ENCODE peak calls at places on chromosome 19, in ten cellular contexts. One of them, this sample, is unnamed. For H3K4me1, the result is how much of the 10 kb centered on the place peaks cover.

GRCh38 chr19:45110811-45111210 is 17.8 kb downstream of the PPP1R37 start:
- DNase-seq in gastrocnemius medialis: no peak
- DNase-seq in colonic mucosa: no peak
- DNase-seq in astrocyte: no peak
- DNase-seq in suprapubic skin: no peak
- DNase-seq in breast epithelium: no peak
- DNase-seq in CD8-positive, alpha-beta memory T cell: no peak
- DNase-seq in aorta: no peak
- DNase-seq in left ventricle myocardium inferior: no peak
- DNase-seq in MM.1S: no peak
- DNase-seq in this sample: no peak

GRCh38 chr19:30718728-30719127 is 346.5 kb downstream of the ZNF536 start:
- DNase-seq in aorta: no peak
- DNase-seq in CD8-positive, alpha-beta memory T cell: no peak
- DNase-seq in breast epithelium: no peak
- DNase-seq in gastrocnemius medialis: no peak
- DNase-seq in colonic mucosa: no peak
- DNase-seq in MM.1S: no peak
- DNase-seq in astrocyte: no peak
- DNase-seq in left ventricle myocardium inferior: no peak
- DNase-seq in suprapubic skin: no peak
- DNase-seq in this sample: no peak

GRCh38 chr19:55616395-55616875 is 7.9 kb downstream of the ZNF784 start:
- DNase-seq in aorta: no peak
- DNase-seq in gastrocnemius medialis: no peak
- DNase-seq in astrocyte: no peak
- DNase-seq in MM.1S: no peak
- DNase-seq in suprapubic skin: no peak
- DNase-seq in left ventricle myocardium inferior: no peak
- DNase-seq in breast epithelium: no peak
- DNase-seq in CD8-positive, alpha-beta memory T cell: no peak
- DNase-seq in colonic mucosa: no peak
- DNase-seq in this sample: no peak

GRCh38 chr19:49361438-49362047 is 673 bp downstream of the TEAD2 start:
- DNase-seq in gastrocnemius medialis: peak
- DNase-seq in MM.1S: no peak
- DNase-seq in CD8-positive, alpha-beta memory T cell: no peak
- DNase-seq in breast epithelium: peak
- DNase-seq in left ventricle myocardium inferior: peak
- DNase-seq in suprapubic skin: peak
- DNase-seq in astrocyte: peak
- DNase-seq in aorta: peak
- DNase-seq in colonic mucosa: peak
- DNase-seq in this sample: no peak

GRCh38 chr19:39200066-39200817 is 3.5 kb downstream of the NCCRP1 start:
- DNase-seq in breast epithelium: no peak
- DNase-seq in MM.1S: no peak
- DNase-seq in astrocyte: no peak
- DNase-seq in suprapubic skin: no peak
- DNase-seq in left ventricle myocardium inferior: no peak
- DNase-seq in aorta: no peak
- DNase-seq in CD8-positive, alpha-beta memory T cell: no peak
- DNase-seq in colonic mucosa: no peak
- DNase-seq in gastrocnemius medialis: no peak
- DNase-seq in this sample: no peak

GRCh38 chr19:45667620-45668341 is at the start of gene GIPR:
- DNase-seq in breast epithelium: no peak
- DNase-seq in left ventricle myocardium inferior: peak
- DNase-seq in gastrocnemius medialis: no peak
- DNase-seq in suprapubic skin: no peak
- DNase-seq in astrocyte: peak
- DNase-seq in CD8-positive, alpha-beta memory T cell: peak
- DNase-seq in aorta: no peak
- DNase-seq in MM.1S: no peak
- DNase-seq in colonic mucosa: peak
- DNase-seq in this sample: no peak

GRCh38 chr19:35266904-35267817 is 1.6 kb upstream of the USF2 start:
- DNase-seq in gastrocnemius medialis: peak
- DNase-seq in breast epithelium: no peak
- DNase-seq in left ventricle myocardium inferior: peak
- DNase-seq in CD8-positive, alpha-beta memory T cell: peak
- DNase-seq in astrocyte: no peak
- DNase-seq in aorta: peak
- DNase-seq in colonic mucosa: peak
- DNase-seq in suprapubic skin: peak
- DNase-seq in MM.1S: peak
- DNase-seq in this sample: peak

GRCh38 chr19:3785938-3786824 is at the start of gene MATK:
- DNase-seq in astrocyte: no peak
- DNase-seq in gastrocnemius medialis: no peak
- DNase-seq in colonic mucosa: no peak
- DNase-seq in left ventricle myocardium inferior: no peak
- DNase-seq in MM.1S: no peak
- DNase-seq in suprapubic skin: no peak
- DNase-seq in breast epithelium: no peak
- DNase-seq in aorta: no peak
- DNase-seq in CD8-positive, alpha-beta memory T cell: peak
- DNase-seq in this sample: no peak

GRCh38 chr19:48990400-48990799 is 2.7 kb downstream of the GYS1 start:
- DNase-seq in suprapubic skin: no peak
- DNase-seq in left ventricle myocardium inferior: no peak
- DNase-seq in breast epithelium: no peak
- DNase-seq in CD8-positive, alpha-beta memory T cell: no peak
- DNase-seq in aorta: no peak
- DNase-seq in MM.1S: no peak
- DNase-seq in colonic mucosa: no peak
- DNase-seq in gastrocnemius medialis: no peak
- DNase-seq in astrocyte: no peak
- DNase-seq in this sample: no peak

GRCh38 chr19:47796785-47797184 is 7.6 kb downstream of the TPRX1 start:
- DNase-seq in left ventricle myocardium inferior: no peak
- DNase-seq in gastrocnemius medialis: no peak
- DNase-seq in MM.1S: no peak
- DNase-seq in breast epithelium: no peak
- DNase-seq in CD8-positive, alpha-beta memory T cell: no peak
- DNase-seq in astrocyte: no peak
- DNase-seq in suprapubic skin: no peak
- DNase-seq in aorta: no peak
- DNase-seq in colonic mucosa: no peak
- DNase-seq in this sample: no peak

GRCh38 chr19:19366691-19367396 is 38.6 kb upstream of the GATAD2A start:
- DNase-seq in astrocyte: peak
- DNase-seq in aorta: peak
- DNase-seq in MM.1S: peak
- DNase-seq in left ventricle myocardium inferior: peak
- DNase-seq in gastrocnemius medialis: peak
- DNase-seq in breast epithelium: peak
- DNase-seq in suprapubic skin: no peak
- DNase-seq in CD8-positive, alpha-beta memory T cell: peak
- DNase-seq in colonic mucosa: peak
- DNase-seq in this sample: no peak

DNA sequence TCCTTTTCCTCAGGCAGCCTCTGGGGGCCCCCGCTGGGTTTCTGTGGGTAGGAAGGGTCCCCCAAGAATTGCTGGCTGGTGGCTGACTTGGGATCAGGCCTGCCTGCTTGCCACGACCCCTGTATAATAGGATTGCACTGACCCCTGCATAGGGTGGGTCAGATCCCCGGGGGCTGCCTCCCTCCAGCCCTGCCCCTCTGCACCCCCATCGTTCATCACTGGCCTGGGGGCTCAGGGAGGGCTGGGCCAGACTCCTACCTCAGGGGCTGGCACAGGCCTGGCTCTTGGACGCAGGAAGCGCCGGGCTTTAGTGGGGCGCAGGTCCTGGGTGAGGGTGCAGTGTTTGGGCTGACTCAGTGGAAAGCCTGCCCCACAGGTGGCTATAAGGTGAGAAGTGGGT is 10.6 kb downstream of the NDUFB7 start:
- DNase-seq in breast epithelium: no peak
- DNase-seq in colonic mucosa: no peak
- DNase-seq in aorta: no peak
- DNase-seq in CD8-positive, alpha-beta memory T cell: no peak
- DNase-seq in left ventricle myocardium inferior: no peak
- DNase-seq in gastrocnemius medialis: no peak
- DNase-seq in MM.1S: no peak
- DNase-seq in suprapubic skin: no peak
- DNase-seq in astrocyte: no peak
- DNase-seq in this sample: no peak
- H3K27ac ChIP-seq in breast epithelium: peak
- H3K27ac ChIP-seq in colonic mucosa: no peak
- H3K27ac ChIP-seq in aorta: peak
- H3K27ac ChIP-seq in CD8-positive, alpha-beta memory T cell: no peak
- H3K27ac ChIP-seq in left ventricle myocardium inferior: peak
- H3K27ac ChIP-seq in gastrocnemius medialis: peak
- H3K27ac ChIP-seq in MM.1S: no peak
- H3K27ac ChIP-seq in suprapubic skin: peak
- H3K27ac ChIP-seq in astrocyte: no peak
- H3K27ac ChIP-seq in this sample: peak

GRCh38 chr19:54376610-54377009 is 11.9 kb upstream of the LAIR1 start:
- DNase-seq in left ventricle myocardium inferior: no peak
- DNase-seq in MM.1S: no peak
- DNase-seq in CD8-positive, alpha-beta memory T cell: no peak
- DNase-seq in aorta: no peak
- DNase-seq in astrocyte: no peak
- DNase-seq in suprapubic skin: no peak
- DNase-seq in colonic mucosa: no peak
- DNase-seq in breast epithelium: no peak
- DNase-seq in gastrocnemius medialis: no peak
- DNase-seq in this sample: no peak
- H3K4me1 ChIP-seq in left ventricle myocardium inferior: under half
- H3K4me1 ChIP-seq in MM.1S: under half
- H3K4me1 ChIP-seq in CD8-positive, alpha-beta memory T cell: half or more
- H3K4me1 ChIP-seq in aorta: under half
- H3K4me1 ChIP-seq in astrocyte: under half
- H3K4me1 ChIP-seq in suprapubic skin: under half
- H3K4me1 ChIP-seq in colonic mucosa: under half
- H3K4me1 ChIP-seq in breast epithelium: under half
- H3K4me1 ChIP-seq in gastrocnemius medialis: under half
- H3K4me1 ChIP-seq in this sample: under half

GRCh38 chr19:18157465-18158063 is 4.6 kb downstream of the PIK3R2 start:
- DNase-seq in colonic mucosa: no peak
- DNase-seq in CD8-positive, alpha-beta memory T cell: no peak
- DNase-seq in astrocyte: no peak
- DNase-seq in gastrocnemius medialis: peak
- DNase-seq in left ventricle myocardium inferior: no peak
- DNase-seq in aorta: no peak
- DNase-seq in MM.1S: no peak
- DNase-seq in breast epithelium: no peak
- DNase-seq in suprapubic skin: no peak
- DNase-seq in this sample: no peak

GRCh38 chr19:18156268-18156667 is 3.3 kb downstream of the PIK3R2 start:
- DNase-seq in aorta: no peak
- DNase-seq in colonic mucosa: no peak
- DNase-seq in left ventricle myocardium inferior: no peak
- DNase-seq in CD8-positive, alpha-beta memory T cell: no peak
- DNase-seq in gastrocnemius medialis: no peak
- DNase-seq in suprapubic skin: no peak
- DNase-seq in breast epithelium: no peak
- DNase-seq in MM.1S: no peak
- DNase-seq in astrocyte: no peak
- DNase-seq in this sample: no peak

GRCh38 chr19:18158471-18158870 is 5.5 kb downstream of the PIK3R2 start:
- DNase-seq in MM.1S: no peak
- DNase-seq in astrocyte: no peak
- DNase-seq in aorta: no peak
- DNase-seq in gastrocnemius medialis: no peak
- DNase-seq in suprapubic skin: no peak
- DNase-seq in left ventricle myocardium inferior: no peak
- DNase-seq in CD8-positive, alpha-beta memory T cell: no peak
- DNase-seq in breast epithelium: no peak
- DNase-seq in colonic mucosa: no peak
- DNase-seq in this sample: no peak

GRCh38 chr19:18155095-18156087 is 2.4 kb downstream of the PIK3R2 start:
- DNase-seq in suprapubic skin: no peak
- DNase-seq in gastrocnemius medialis: no peak
- DNase-seq in astrocyte: no peak
- DNase-seq in colonic mucosa: no peak
- DNase-seq in CD8-positive, alpha-beta memory T cell: no peak
- DNase-seq in left ventricle myocardium inferior: no peak
- DNase-seq in aorta: no peak
- DNase-seq in breast epithelium: no peak
- DNase-seq in MM.1S: no peak
- DNase-seq in this sample: no peak

GRCh38 chr19:18156841-18157464 is 4.0 kb downstream of the PIK3R2 start:
- DNase-seq in MM.1S: no peak
- DNase-seq in astrocyte: peak
- DNase-seq in gastrocnemius medialis: peak
- DNase-seq in colonic mucosa: peak
- DNase-seq in breast epithelium: peak
- DNase-seq in CD8-positive, alpha-beta memory T cell: no peak
- DNase-seq in aorta: peak
- DNase-seq in suprapubic skin: peak
- DNase-seq in left ventricle myocardium inferior: peak
- DNase-seq in this sample: peak
- H3K27ac ChIP-seq in MM.1S: no peak
- H3K27ac ChIP-seq in astrocyte: no peak
- H3K27ac ChIP-seq in gastrocnemius medialis: peak
- H3K27ac ChIP-seq in colonic mucosa: peak
- H3K27ac ChIP-seq in breast epithelium: peak
- H3K27ac ChIP-seq in CD8-positive, alpha-beta memory T cell: no peak
- H3K27ac ChIP-seq in aorta: no peak
- H3K27ac ChIP-seq in suprapubic skin: peak
- H3K27ac ChIP-seq in left ventricle myocardium inferior: peak
- H3K27ac ChIP-seq in this sample: peak

GRCh38 chr19:2027361-2027760 is 11.8 kb upstream of the BTBD2 start:
- DNase-seq in gastrocnemius medialis: peak
- DNase-seq in CD8-positive, alpha-beta memory T cell: no peak
- DNase-seq in MM.1S: no peak
- DNase-seq in astrocyte: peak
- DNase-seq in left ventricle myocardium inferior: no peak
- DNase-seq in aorta: no peak
- DNase-seq in colonic mucosa: no peak
- DNase-seq in suprapubic skin: no peak
- DNase-seq in breast epithelium: no peak
- DNase-seq in this sample: no peak

GRCh38 chr19:2026770-2027169 is 11.3 kb upstream of the BTBD2 start:
- DNase-seq in breast epithelium: no peak
- DNase-seq in gastrocnemius medialis: no peak
- DNase-seq in left ventricle myocardium inferior: no peak
- DNase-seq in colonic mucosa: peak
- DNase-seq in CD8-positive, alpha-beta memory T cell: no peak
- DNase-seq in MM.1S: no peak
- DNase-seq in aorta: no peak
- DNase-seq in suprapubic skin: no peak
- DNase-seq in astrocyte: no peak
- DNase-seq in this sample: no peak

GRCh38 chr19:2021453-2022140 is 6.1 kb upstream of the BTBD2 start:
- DNase-seq in suprapubic skin: no peak
- DNase-seq in colonic mucosa: no peak
- DNase-seq in CD8-positive, alpha-beta memory T cell: no peak
- DNase-seq in MM.1S: no peak
- DNase-seq in gastrocnemius medialis: no peak
- DNase-seq in aorta: no peak
- DNase-seq in breast epithelium: no peak
- DNase-seq in left ventricle myocardium inferior: no peak
- DNase-seq in astrocyte: no peak
- DNase-seq in this sample: no peak

DNA sequence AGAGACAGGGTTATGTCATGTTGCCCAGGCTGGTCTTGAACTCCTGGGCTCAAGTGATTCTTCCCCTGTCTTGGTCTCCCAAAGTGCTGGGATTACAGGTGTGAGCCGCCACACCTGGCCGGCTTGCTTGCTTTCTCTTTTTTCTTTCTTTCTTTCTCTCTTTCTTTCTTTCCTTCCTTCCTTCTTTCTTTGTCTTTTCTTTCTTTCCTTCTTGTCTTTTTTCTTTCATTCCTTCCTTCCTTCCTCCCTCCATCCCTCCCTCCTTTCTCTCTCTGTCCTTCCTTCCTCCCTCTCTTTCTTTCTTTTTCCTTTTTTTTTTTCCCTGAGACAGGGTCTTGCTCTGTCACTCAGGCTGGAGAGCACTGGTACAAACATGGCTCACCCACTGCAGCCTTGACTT is 6.8 kb upstream of the BTBD2 start:
- DNase-seq in left ventricle myocardium inferior: no peak
- DNase-seq in MM.1S: no peak
- DNase-seq in astrocyte: no peak
- DNase-seq in gastrocnemius medialis: no peak
- DNase-seq in suprapubic skin: no peak
- DNase-seq in CD8-positive, alpha-beta memory T cell: no peak
- DNase-seq in colonic mucosa: no peak
- DNase-seq in breast epithelium: no peak
- DNase-seq in aorta: no peak
- DNase-seq in this sample: no peak
- H3K4me1 ChIP-seq in left ventricle myocardium inferior: under half
- H3K4me1 ChIP-seq in MM.1S: under half
- H3K4me1 ChIP-seq in astrocyte: under half
- H3K4me1 ChIP-seq in gastrocnemius medialis: under half
- H3K4me1 ChIP-seq in suprapubic skin: under half
- H3K4me1 ChIP-seq in CD8-positive, alpha-beta memory T cell: under half
- H3K4me1 ChIP-seq in colonic mucosa: under half
- H3K4me1 ChIP-seq in breast epithelium: under half
- H3K4me1 ChIP-seq in aorta: under half
- H3K4me1 ChIP-seq in this sample: under half